ENCODE peak calls at places on chromosomes 6 and 20, in five cellular contexts. One of them, this sample, is unnamed.

GRCh38 chr6:63589955-63590411 is 17.7 kb downstream of the LOC128125822 start:
- DNase-seq in lower lobe of right lung: no peak
- DNase-seq in H7: no peak
- DNase-seq in skeletal muscle cell: no peak
- DNase-seq in transverse colon: no peak
- DNase-seq in this sample: no peak

GRCh38 chr6:108464506-108465084 is 96.1 kb upstream of the FOXO3 start:
- DNase-seq in lower lobe of right lung: no peak
- DNase-seq in H7: no peak
- DNase-seq in skeletal muscle cell: no peak
- DNase-seq in transverse colon: no peak
- DNase-seq in this sample: no peak

GRCh38 chr20:13856356-13856755 is 71.5 kb downstream of the NDUFAF5 start:
- DNase-seq in lower lobe of right lung: no peak
- DNase-seq in H7: no peak
- DNase-seq in skeletal muscle cell: no peak
- DNase-seq in transverse colon: no peak
- DNase-seq in this sample: no peak

GRCh38 chr20:31560094-31560899 is 44.8 kb upstream of the ID1 start:
- DNase-seq in lower lobe of right lung: peak
- DNase-seq in H7: peak
- DNase-seq in skeletal muscle cell: peak
- DNase-seq in transverse colon: peak
- DNase-seq in this sample: peak

GRCh38 chr6:82554706-82555105 is 191.1 kb downstream of the TPBG start:
- DNase-seq in lower lobe of right lung: no peak
- DNase-seq in H7: no peak
- DNase-seq in skeletal muscle cell: no peak
- DNase-seq in transverse colon: no peak
- DNase-seq in this sample: no peak

GRCh38 chr20:37803476-37804307 is 99.2 kb upstream of the VSTM2L start:
- DNase-seq in lower lobe of right lung: no peak
- DNase-seq in H7: no peak
- DNase-seq in skeletal muscle cell: no peak
- DNase-seq in transverse colon: no peak
- DNase-seq in this sample: no peak

GRCh38 chr6:103255132-103255531 is 1604.6 kb downstream of the HACE1 start:
- DNase-seq in lower lobe of right lung: no peak
- DNase-seq in H7: no peak
- DNase-seq in skeletal muscle cell: no peak
- DNase-seq in transverse colon: no peak
- DNase-seq in this sample: no peak

GRCh38 chr20:54194724-54195438 is 13.0 kb upstream of the PFDN4 start:
- DNase-seq in lower lobe of right lung: no peak
- DNase-seq in H7: no peak
- DNase-seq in skeletal muscle cell: no peak
- DNase-seq in transverse colon: no peak
- DNase-seq in this sample: no peak

GRCh38 chr6:43669050-43669921 is 18.3 kb downstream of the MRPS18A start:
- DNase-seq in lower lobe of right lung: no peak
- DNase-seq in H7: peak
- DNase-seq in skeletal muscle cell: peak
- DNase-seq in transverse colon: no peak
- DNase-seq in this sample: peak

GRCh38 chr6:100176321-100176950 is 182.4 kb upstream of the MCHR2 start:
- DNase-seq in lower lobe of right lung: no peak
- DNase-seq in H7: no peak
- DNase-seq in skeletal muscle cell: no peak
- DNase-seq in transverse colon: no peak
- DNase-seq in this sample: no peak

GRCh38 chr6:110628330-110628729 is 151.9 kb upstream of the SLC22A16 start:
- DNase-seq in lower lobe of right lung: no peak
- DNase-seq in H7: no peak
- DNase-seq in skeletal muscle cell: peak
- DNase-seq in transverse colon: no peak
- DNase-seq in this sample: no peak

GRCh38 chr6:126696921-126697693 is 357.2 kb downstream of the CENPW start:
- DNase-seq in lower lobe of right lung: peak
- DNase-seq in H7: no peak
- DNase-seq in skeletal muscle cell: no peak
- DNase-seq in transverse colon: no peak
- DNase-seq in this sample: no peak

GRCh38 chr6:118562959-118563358 is 14.9 kb downstream of the PLN start:
- DNase-seq in lower lobe of right lung: no peak
- DNase-seq in H7: no peak
- DNase-seq in skeletal muscle cell: no peak
- DNase-seq in transverse colon: no peak
- DNase-seq in this sample: no peak

GRCh38 chr6:47859132-47859531 is 77.3 kb downstream of the OPN5 start:
- DNase-seq in lower lobe of right lung: no peak
- DNase-seq in H7: no peak
- DNase-seq in skeletal muscle cell: no peak
- DNase-seq in transverse colon: no peak
- DNase-seq in this sample: no peak

GRCh38 chr6:104409913-104410312 is 449.8 kb downstream of the HACE1 start:
- DNase-seq in lower lobe of right lung: no peak
- DNase-seq in H7: no peak
- DNase-seq in skeletal muscle cell: peak
- DNase-seq in transverse colon: no peak
- DNase-seq in this sample: no peak

GRCh38 chr6:158559895-158560786 is at the start of gene TMEM181:
- DNase-seq in lower lobe of right lung: peak
- DNase-seq in H7: peak
- DNase-seq in skeletal muscle cell: peak
- DNase-seq in transverse colon: peak
- DNase-seq in this sample: peak

GRCh38 chr6:158559338-158559894 is 475 bp upstream of the TMEM181 start:
- DNase-seq in lower lobe of right lung: no peak
- DNase-seq in H7: no peak
- DNase-seq in skeletal muscle cell: no peak
- DNase-seq in transverse colon: no peak
- DNase-seq in this sample: no peak

GRCh38 chr6:158561938-158562337 is 2.0 kb downstream of the TMEM181 start:
- DNase-seq in lower lobe of right lung: no peak
- DNase-seq in H7: no peak
- DNase-seq in skeletal muscle cell: no peak
- DNase-seq in transverse colon: no peak
- DNase-seq in this sample: no peak

GRCh38 chr6:158560787-158561246 is 926 bp downstream of the TMEM181 start:
- DNase-seq in lower lobe of right lung: peak
- DNase-seq in H7: peak
- DNase-seq in skeletal muscle cell: no peak
- DNase-seq in transverse colon: peak
- DNase-seq in this sample: peak

DNA sequence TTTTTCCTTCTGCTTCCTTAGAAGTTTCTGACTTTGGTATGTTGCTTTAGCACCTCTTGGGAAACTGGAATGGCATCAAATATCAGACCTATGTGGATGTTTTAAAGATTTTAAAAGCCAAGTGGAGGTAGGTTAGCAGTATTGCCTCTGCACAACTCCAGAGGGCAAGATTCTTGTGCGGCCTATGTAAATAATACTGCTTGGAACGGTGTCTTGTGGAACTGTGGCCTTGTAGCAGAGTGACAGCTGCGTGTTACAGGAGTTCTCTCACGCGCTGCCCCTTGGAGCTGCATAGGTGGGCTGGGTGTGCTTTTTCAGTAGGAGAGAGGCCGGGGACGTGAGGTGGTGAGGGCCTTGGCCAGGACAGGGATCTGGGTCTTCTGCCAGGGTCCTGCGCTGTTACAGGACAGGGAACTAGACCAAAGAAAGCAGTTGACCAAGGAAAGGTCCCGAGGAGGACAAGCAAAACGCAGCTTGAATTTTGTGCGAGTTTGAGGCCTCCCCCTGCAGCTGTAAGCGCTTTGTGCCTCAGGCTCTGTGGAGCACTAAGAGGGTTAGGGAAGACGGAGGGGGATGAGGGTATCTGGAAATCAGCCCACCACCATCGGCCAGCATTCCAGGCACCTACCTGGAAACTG is 1.5 kb downstream of the TMEM181 start:
- DNase-seq in lower lobe of right lung: no peak
- DNase-seq in H7: no peak
- DNase-seq in skeletal muscle cell: no peak
- DNase-seq in transverse colon: no peak
- DNase-seq in this sample: no peak
- H3K4me3 ChIP-seq in lower lobe of right lung: peak
- H3K4me3 ChIP-seq in H7: no peak
- H3K4me3 ChIP-seq in skeletal muscle cell: peak
- H3K4me3 ChIP-seq in transverse colon: peak
- H3K4me3 ChIP-seq in this sample: peak

DNA sequence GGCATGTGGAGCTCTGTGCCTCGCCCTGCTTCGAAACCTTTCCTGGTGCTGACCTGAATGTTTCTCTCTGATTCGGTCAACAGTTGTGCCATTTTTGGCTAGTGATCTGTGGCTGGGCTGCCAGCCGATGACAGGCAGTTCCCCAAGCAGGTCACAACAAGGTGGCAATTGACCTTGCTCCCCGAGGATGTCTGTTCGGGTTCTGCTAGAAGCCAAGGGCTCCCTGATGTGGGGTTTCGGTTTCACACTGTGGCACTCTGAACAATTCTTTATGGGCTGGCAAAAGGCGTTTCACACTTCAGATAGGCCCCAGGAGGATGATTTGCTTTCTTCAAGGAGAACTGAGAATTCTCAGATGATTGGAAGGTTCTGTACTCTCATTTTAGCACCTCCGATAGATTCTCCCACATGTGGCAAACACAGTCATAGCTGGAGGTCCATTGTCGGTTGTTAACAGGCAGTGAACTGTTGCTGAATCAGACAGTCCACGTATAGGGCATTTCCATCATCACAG is 135.6 kb downstream of the SLC24A3 start:
- DNase-seq in lower lobe of right lung: no peak
- DNase-seq in H7: no peak
- DNase-seq in skeletal muscle cell: no peak
- DNase-seq in transverse colon: no peak
- DNase-seq in this sample: no peak
- H3K4me3 ChIP-seq in lower lobe of right lung: no peak
- H3K4me3 ChIP-seq in H7: no peak
- H3K4me3 ChIP-seq in skeletal muscle cell: no peak
- H3K4me3 ChIP-seq in transverse colon: no peak
- H3K4me3 ChIP-seq in this sample: no peak

DNA sequence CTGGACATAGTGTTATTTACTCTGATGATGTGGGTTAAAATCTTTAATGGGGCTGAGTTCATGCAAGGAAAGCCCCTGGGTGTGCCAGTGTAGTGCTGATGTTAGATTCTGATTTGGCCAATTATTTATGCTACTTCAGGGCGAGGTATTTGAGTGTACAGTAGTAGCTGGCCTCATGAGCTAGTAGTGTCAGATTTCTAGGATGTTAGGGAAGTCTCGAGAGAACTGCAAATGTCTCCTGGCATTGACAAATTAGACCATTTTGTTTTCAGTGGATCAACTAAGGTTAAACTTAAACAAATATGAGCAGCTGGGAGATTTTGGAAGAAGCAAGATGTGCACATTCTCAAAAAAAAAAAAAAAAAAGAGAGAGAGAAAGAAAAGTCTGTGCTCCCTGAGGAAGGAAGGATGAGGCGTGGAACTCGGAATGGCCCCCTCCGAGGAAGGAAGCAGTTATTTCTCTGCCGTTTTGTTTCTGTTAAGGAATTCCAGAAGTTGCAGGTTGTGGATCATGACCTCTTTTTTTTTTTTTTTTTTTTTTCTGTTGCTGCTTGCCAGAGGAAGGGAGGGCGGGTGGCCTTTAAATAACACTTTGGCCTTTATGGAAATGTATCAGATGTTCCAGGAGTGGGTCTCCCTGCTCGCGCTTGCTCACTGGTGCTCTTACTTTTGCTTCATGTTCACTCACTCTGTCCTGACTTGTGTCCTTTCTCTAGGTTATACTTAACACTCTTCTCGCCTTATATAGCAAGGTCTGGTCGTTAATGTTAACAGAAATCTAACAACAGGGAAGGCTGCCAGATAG is 124.5 kb downstream of the TCP11 start:
- DNase-seq in lower lobe of right lung: no peak
- DNase-seq in H7: no peak
- DNase-seq in skeletal muscle cell: peak
- DNase-seq in transverse colon: no peak
- DNase-seq in this sample: no peak
- H3K4me3 ChIP-seq in lower lobe of right lung: peak
- H3K4me3 ChIP-seq in H7: no peak
- H3K4me3 ChIP-seq in skeletal muscle cell: peak
- H3K4me3 ChIP-seq in transverse colon: peak
- H3K4me3 ChIP-seq in this sample: no peak

GRCh38 chr20:43958626-43959025 is 44.0 kb downstream of the TOX2 start:
- DNase-seq in lower lobe of right lung: no peak
- DNase-seq in H7: no peak
- DNase-seq in skeletal muscle cell: no peak
- DNase-seq in transverse colon: no peak
- DNase-seq in this sample: no peak

GRCh38 chr20:43959920-43960227 is 45.2 kb downstream of the TOX2 start:
- DNase-seq in lower lobe of right lung: no peak
- DNase-seq in H7: no peak
- DNase-seq in skeletal muscle cell: no peak
- DNase-seq in transverse colon: no peak
- DNase-seq in this sample: no peak

GRCh38 chr20:43960231-43960630 is 45.6 kb downstream of the TOX2 start:
- DNase-seq in lower lobe of right lung: no peak
- DNase-seq in H7: no peak
- DNase-seq in skeletal muscle cell: no peak
- DNase-seq in transverse colon: no peak
- DNase-seq in this sample: no peak

GRCh38 chr20:43961116-43961515 is 46.5 kb downstream of the TOX2 start:
- DNase-seq in lower lobe of right lung: no peak
- DNase-seq in H7: no peak
- DNase-seq in skeletal muscle cell: no peak
- DNase-seq in transverse colon: no peak
- DNase-seq in this sample: no peak

DNA sequence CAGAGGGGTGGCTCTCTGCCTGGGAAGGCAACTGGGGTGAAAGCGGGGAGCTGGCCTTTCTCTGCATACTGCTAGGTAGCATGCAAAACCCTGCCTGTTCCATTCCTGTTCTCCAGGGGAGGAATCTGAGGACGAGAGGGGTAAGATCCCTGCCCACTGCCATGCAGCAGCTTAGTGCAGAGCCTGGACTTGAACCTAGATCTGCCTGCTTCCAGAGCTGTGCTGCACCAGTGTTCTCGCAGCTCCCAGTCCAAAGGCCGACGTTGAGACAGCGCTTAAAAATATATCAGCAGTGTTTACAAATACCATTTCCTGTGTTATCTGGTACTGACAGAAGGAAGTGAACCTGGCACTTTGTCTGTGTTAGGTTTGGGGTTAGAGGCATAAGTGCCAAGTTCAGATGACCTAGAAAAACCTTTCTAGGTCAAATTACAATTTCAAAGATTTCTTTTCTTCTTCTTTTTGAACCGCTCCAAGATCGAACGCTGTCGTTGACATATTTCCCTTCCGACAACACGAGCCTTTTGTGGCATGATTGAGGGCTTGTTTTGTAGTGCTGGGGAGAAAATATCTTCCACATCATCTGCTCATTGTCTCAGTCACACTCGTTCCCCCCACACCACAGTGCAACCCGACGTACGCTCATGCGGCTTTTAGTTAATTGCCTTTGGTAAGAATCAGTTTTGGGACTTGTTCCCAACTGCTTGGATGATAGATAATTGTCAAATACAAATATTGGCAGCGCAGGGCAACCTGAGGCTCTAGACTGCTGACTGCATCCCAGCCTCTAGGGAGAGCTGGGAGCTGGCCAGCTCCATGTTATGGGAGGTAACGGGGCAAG is 44.6 kb downstream of the TOX2 start:
- DNase-seq in lower lobe of right lung: no peak
- DNase-seq in H7: no peak
- DNase-seq in skeletal muscle cell: no peak
- DNase-seq in transverse colon: peak
- DNase-seq in this sample: no peak
- H3K4me3 ChIP-seq in lower lobe of right lung: no peak
- H3K4me3 ChIP-seq in H7: no peak
- H3K4me3 ChIP-seq in skeletal muscle cell: no peak
- H3K4me3 ChIP-seq in transverse colon: no peak
- H3K4me3 ChIP-seq in this sample: no peak